ENCODE peak calls at places on chromosomes 4 and X, in nine cellular contexts. Z is stimulated activated CD8-positive, alpha-beta memory T cell treated with anti-CD3 and anti-CD28 coated beads, Interleukin-15, amount 100 ng/mL, for 4 hours; G is WTC11; R is cerebellum; K is midbrain; W is naive thymus-derived CD4-positive, alpha-beta T cell; X is ureter; E is nucleus accumbens; Q is CD4-positive, alpha-beta T cell. P is an unnamed sample.

GRCh38 chrX:37846934-37847732 is at the start of gene DYNLT3:
- DNase-seq in K (peak; percentile 56), G (peak; percentile 76), R (peak; percentile 77), Z (peak; percentile 59), E (peak; percentile 22), W (peak; percentile 73), X (peak; percentile 83), Q (peak; percentile 62), P (peak; percentile 72)

GRCh38 chr4:155592568-155593343 is 73.9 kb upstream of the GUCY1A1 start:
- DNase-seq in E (no peak), K (no peak), Z (no peak), W (no peak), R (no peak), Q (no peak), X (no peak), G (no peak), P (peak; percentile 95)

GRCh38 chr4:101961144-101961543 is 170.6 kb downstream of the BANK1 start:
- DNase-seq in G (no peak), E (no peak), X (no peak), W (no peak), Q (no peak), K (no peak), R (peak; percentile 26), Z (no peak), P (no peak)

GRCh38 chr4:134216436-134216835 is 14.8 kb upstream of the PABPC4L start:
- DNase-seq in Q (no peak), E (no peak), W (no peak), G (no peak), K (no peak), Z (no peak), X (no peak), R (no peak), P (peak; percentile 80)

GRCh38 chrX:105098201-105098600 is 122.3 kb downstream of the TEX13A start:
- DNase-seq in W (no peak), E (no peak), G (no peak), R (no peak), Z (no peak), X (no peak), Q (no peak), K (no peak), P (no peak)

GRCh38 chrX:47285762-47286320 is 53.0 kb downstream of the USP11 start:
- DNase-seq in E (no peak), X (no peak), Q (no peak), G (no peak), R (no peak), W (no peak), Z (no peak), K (no peak), P (no peak)

GRCh38 chr4:55068522-55068921 is 56.9 kb downstream of the KDR start:
- DNase-seq in Q (no peak), R (no peak), E (no peak), Z (no peak), K (no peak), X (no peak), W (no peak), G (no peak), P (no peak)

GRCh38 chrX:154373340-154374306 is 811 bp downstream of the FLNA start:
- DNase-seq in Z (no peak), R (peak; percentile 67), W (no peak), Q (no peak), G (peak; percentile 79), E (peak; percentile 53), X (peak; percentile 75), K (peak; percentile 49), P (peak; percentile 37)

P was measured in amniotic epithelial cell.